ENCODE peak calls at places on chromosomes 11 and 22, in eight cellular contexts. One of them, this sample, is unnamed.

GRCh38 chr11:126464796-126465195 is 109.3 kb downstream of the ST3GAL4 start:
- DNase-seq in NCI-H146: no peak
- DNase-seq in midbrain: no peak
- DNase-seq in CD4-positive, CD25-positive, alpha-beta regulatory T cell: no peak
- DNase-seq in heart right ventricle: no peak
- DNase-seq in dorsolateral prefrontal cortex: no peak
- DNase-seq in NCI-H2081: no peak
- DNase-seq in Kasumi-1: peak
- DNase-seq in this sample: no peak

GRCh38 chr11:26105762-26106423 is 226.0 kb upstream of the ANO3 start:
- DNase-seq in NCI-H146: no peak
- DNase-seq in midbrain: no peak
- DNase-seq in CD4-positive, CD25-positive, alpha-beta regulatory T cell: no peak
- DNase-seq in heart right ventricle: no peak
- DNase-seq in dorsolateral prefrontal cortex: no peak
- DNase-seq in NCI-H2081: no peak
- DNase-seq in Kasumi-1: no peak
- DNase-seq in this sample: no peak

GRCh38 chr11:61667684-61668320 is 12.4 kb upstream of the DAGLA start:
- DNase-seq in NCI-H146: no peak
- DNase-seq in midbrain: no peak
- DNase-seq in CD4-positive, CD25-positive, alpha-beta regulatory T cell: no peak
- DNase-seq in heart right ventricle: no peak
- DNase-seq in dorsolateral prefrontal cortex: no peak
- DNase-seq in NCI-H2081: no peak
- DNase-seq in Kasumi-1: no peak
- DNase-seq in this sample: no peak

GRCh38 chr11:66561178-66561974 is 7.0 kb downstream of the CTSF start:
- DNase-seq in NCI-H146: no peak
- DNase-seq in midbrain: no peak
- DNase-seq in CD4-positive, CD25-positive, alpha-beta regulatory T cell: no peak
- DNase-seq in heart right ventricle: no peak
- DNase-seq in dorsolateral prefrontal cortex: no peak
- DNase-seq in NCI-H2081: no peak
- DNase-seq in Kasumi-1: no peak
- DNase-seq in this sample: no peak

GRCh38 chr11:77560605-77561004 is 29.1 kb upstream of the AQP11 start:
- DNase-seq in NCI-H146: no peak
- DNase-seq in midbrain: no peak
- DNase-seq in CD4-positive, CD25-positive, alpha-beta regulatory T cell: no peak
- DNase-seq in heart right ventricle: no peak
- DNase-seq in dorsolateral prefrontal cortex: no peak
- DNase-seq in NCI-H2081: no peak
- DNase-seq in Kasumi-1: no peak
- DNase-seq in this sample: no peak

GRCh38 chr11:32891657-32892354 is 805 bp upstream of the QSER1 start:
- DNase-seq in NCI-H146: peak
- DNase-seq in midbrain: no peak
- DNase-seq in CD4-positive, CD25-positive, alpha-beta regulatory T cell: no peak
- DNase-seq in heart right ventricle: peak
- DNase-seq in dorsolateral prefrontal cortex: no peak
- DNase-seq in NCI-H2081: peak
- DNase-seq in Kasumi-1: no peak
- DNase-seq in this sample: peak

GRCh38 chr11:126764221-126764620 is 236.3 kb downstream of the KIRREL3 start:
- DNase-seq in NCI-H146: peak
- DNase-seq in midbrain: no peak
- DNase-seq in CD4-positive, CD25-positive, alpha-beta regulatory T cell: no peak
- DNase-seq in heart right ventricle: no peak
- DNase-seq in dorsolateral prefrontal cortex: no peak
- DNase-seq in NCI-H2081: no peak
- DNase-seq in Kasumi-1: no peak
- DNase-seq in this sample: peak

GRCh38 chr11:122226810-122227379 is 110.9 kb upstream of the BLID start:
- DNase-seq in NCI-H146: no peak
- DNase-seq in midbrain: no peak
- DNase-seq in CD4-positive, CD25-positive, alpha-beta regulatory T cell: no peak
- DNase-seq in heart right ventricle: no peak
- DNase-seq in dorsolateral prefrontal cortex: no peak
- DNase-seq in NCI-H2081: no peak
- DNase-seq in Kasumi-1: no peak
- DNase-seq in this sample: no peak

GRCh38 chr22:50246242-50247175 is 1.7 kb upstream of the TUBGCP6 start:
- DNase-seq in NCI-H146: no peak
- DNase-seq in midbrain: no peak
- DNase-seq in CD4-positive, CD25-positive, alpha-beta regulatory T cell: no peak
- DNase-seq in heart right ventricle: no peak
- DNase-seq in dorsolateral prefrontal cortex: no peak
- DNase-seq in NCI-H2081: no peak
- DNase-seq in Kasumi-1: peak
- DNase-seq in this sample: no peak

GRCh38 chr11:69642913-69643632 is 2.1 kb downstream of the CCND1 start:
- DNase-seq in NCI-H146: peak
- DNase-seq in midbrain: peak
- DNase-seq in CD4-positive, CD25-positive, alpha-beta regulatory T cell: peak
- DNase-seq in heart right ventricle: peak
- DNase-seq in dorsolateral prefrontal cortex: peak
- DNase-seq in NCI-H2081: peak
- DNase-seq in Kasumi-1: peak
- DNase-seq in this sample: peak

GRCh38 chr22:46088541-46089311 is 61.6 kb upstream of the PPARA start:
- DNase-seq in NCI-H146: no peak
- DNase-seq in midbrain: no peak
- DNase-seq in CD4-positive, CD25-positive, alpha-beta regulatory T cell: no peak
- DNase-seq in heart right ventricle: peak
- DNase-seq in dorsolateral prefrontal cortex: no peak
- DNase-seq in NCI-H2081: no peak
- DNase-seq in Kasumi-1: no peak
- DNase-seq in this sample: no peak

GRCh38 chr11:134049303-134049702 is 19.6 kb upstream of the JAM3 start:
- DNase-seq in NCI-H146: peak
- DNase-seq in midbrain: no peak
- DNase-seq in CD4-positive, CD25-positive, alpha-beta regulatory T cell: no peak
- DNase-seq in heart right ventricle: no peak
- DNase-seq in dorsolateral prefrontal cortex: no peak
- DNase-seq in NCI-H2081: no peak
- DNase-seq in Kasumi-1: peak
- DNase-seq in this sample: no peak

GRCh38 chr11:17803751-17804334 is 69.3 kb downstream of the KCNC1 start:
- DNase-seq in NCI-H146: no peak
- DNase-seq in midbrain: no peak
- DNase-seq in CD4-positive, CD25-positive, alpha-beta regulatory T cell: no peak
- DNase-seq in heart right ventricle: no peak
- DNase-seq in dorsolateral prefrontal cortex: no peak
- DNase-seq in NCI-H2081: no peak
- DNase-seq in Kasumi-1: no peak
- DNase-seq in this sample: peak

GRCh38 chr11:68969386-68969785 is 11.4 kb downstream of the MRGPRD start:
- DNase-seq in NCI-H146: no peak
- DNase-seq in midbrain: no peak
- DNase-seq in CD4-positive, CD25-positive, alpha-beta regulatory T cell: no peak
- DNase-seq in heart right ventricle: no peak
- DNase-seq in dorsolateral prefrontal cortex: no peak
- DNase-seq in NCI-H2081: no peak
- DNase-seq in Kasumi-1: no peak
- DNase-seq in this sample: no peak

GRCh38 chr22:48515571-48516200 is 1312.0 kb downstream of the BRD1 start:
- DNase-seq in NCI-H146: no peak
- DNase-seq in midbrain: no peak
- DNase-seq in CD4-positive, CD25-positive, alpha-beta regulatory T cell: no peak
- DNase-seq in heart right ventricle: no peak
- DNase-seq in dorsolateral prefrontal cortex: no peak
- DNase-seq in NCI-H2081: no peak
- DNase-seq in Kasumi-1: no peak
- DNase-seq in this sample: no peak

GRCh38 chr11:83979593-83979992 is 693.4 kb upstream of the CCDC90B start:
- DNase-seq in NCI-H146: no peak
- DNase-seq in midbrain: no peak
- DNase-seq in CD4-positive, CD25-positive, alpha-beta regulatory T cell: no peak
- DNase-seq in heart right ventricle: no peak
- DNase-seq in dorsolateral prefrontal cortex: no peak
- DNase-seq in NCI-H2081: no peak
- DNase-seq in Kasumi-1: no peak
- DNase-seq in this sample: no peak

GRCh38 chr22:28442951-28443876 is 236.4 kb downstream of the TTC28 start:
- DNase-seq in NCI-H146: no peak
- DNase-seq in midbrain: peak
- DNase-seq in CD4-positive, CD25-positive, alpha-beta regulatory T cell: peak
- DNase-seq in heart right ventricle: peak
- DNase-seq in dorsolateral prefrontal cortex: peak
- DNase-seq in NCI-H2081: peak
- DNase-seq in Kasumi-1: peak
- DNase-seq in this sample: no peak

GRCh38 chr11:65606876-65607613 is 7.0 kb downstream of the MAP3K11 start:
- DNase-seq in NCI-H146: no peak
- DNase-seq in midbrain: peak
- DNase-seq in CD4-positive, CD25-positive, alpha-beta regulatory T cell: no peak
- DNase-seq in heart right ventricle: peak
- DNase-seq in dorsolateral prefrontal cortex: peak
- DNase-seq in NCI-H2081: peak
- DNase-seq in Kasumi-1: no peak
- DNase-seq in this sample: no peak

GRCh38 chr11:102476812-102477211 is 24.2 kb upstream of the TMEM123 start:
- DNase-seq in NCI-H146: peak
- DNase-seq in midbrain: no peak
- DNase-seq in CD4-positive, CD25-positive, alpha-beta regulatory T cell: peak
- DNase-seq in heart right ventricle: no peak
- DNase-seq in dorsolateral prefrontal cortex: no peak
- DNase-seq in NCI-H2081: peak
- DNase-seq in Kasumi-1: peak
- DNase-seq in this sample: peak

GRCh38 chr22:46129390-46130041 is 20.8 kb upstream of the PPARA start:
- DNase-seq in NCI-H146: no peak
- DNase-seq in midbrain: peak
- DNase-seq in CD4-positive, CD25-positive, alpha-beta regulatory T cell: no peak
- DNase-seq in heart right ventricle: peak
- DNase-seq in dorsolateral prefrontal cortex: no peak
- DNase-seq in NCI-H2081: no peak
- DNase-seq in Kasumi-1: peak
- DNase-seq in this sample: no peak

GRCh38 chr11:106178361-106178760 is 100.9 kb downstream of the AASDHPPT start:
- DNase-seq in NCI-H146: no peak
- DNase-seq in midbrain: no peak
- DNase-seq in CD4-positive, CD25-positive, alpha-beta regulatory T cell: no peak
- DNase-seq in heart right ventricle: no peak
- DNase-seq in dorsolateral prefrontal cortex: no peak
- DNase-seq in NCI-H2081: no peak
- DNase-seq in Kasumi-1: no peak
- DNase-seq in this sample: no peak

GRCh38 chr11:121035169-121035755 is 11.4 kb downstream of the TBCEL start:
- DNase-seq in NCI-H146: no peak
- DNase-seq in midbrain: no peak
- DNase-seq in CD4-positive, CD25-positive, alpha-beta regulatory T cell: no peak
- DNase-seq in heart right ventricle: no peak
- DNase-seq in dorsolateral prefrontal cortex: no peak
- DNase-seq in NCI-H2081: no peak
- DNase-seq in Kasumi-1: no peak
- DNase-seq in this sample: no peak

GRCh38 chr11:127506647-127507046 is 506.1 kb upstream of the KIRREL3 start:
- DNase-seq in NCI-H146: no peak
- DNase-seq in midbrain: no peak
- DNase-seq in CD4-positive, CD25-positive, alpha-beta regulatory T cell: no peak
- DNase-seq in heart right ventricle: no peak
- DNase-seq in dorsolateral prefrontal cortex: no peak
- DNase-seq in NCI-H2081: no peak
- DNase-seq in Kasumi-1: no peak
- DNase-seq in this sample: no peak

GRCh38 chr22:24289781-24290181 is 19.1 kb downstream of the SPECC1L start:
- DNase-seq in NCI-H146: no peak
- DNase-seq in midbrain: no peak
- DNase-seq in CD4-positive, CD25-positive, alpha-beta regulatory T cell: no peak
- DNase-seq in heart right ventricle: no peak
- DNase-seq in dorsolateral prefrontal cortex: no peak
- DNase-seq in NCI-H2081: no peak
- DNase-seq in Kasumi-1: no peak
- DNase-seq in this sample: no peak

GRCh38 chr22:36155702-36156101 is 4.9 kb downstream of the APOL3 start:
- DNase-seq in NCI-H146: no peak
- DNase-seq in midbrain: peak
- DNase-seq in CD4-positive, CD25-positive, alpha-beta regulatory T cell: no peak
- DNase-seq in heart right ventricle: peak
- DNase-seq in dorsolateral prefrontal cortex: peak
- DNase-seq in NCI-H2081: no peak
- DNase-seq in Kasumi-1: no peak
- DNase-seq in this sample: no peak

GRCh38 chr22:49392841-49393510 is 434.7 kb downstream of the BRD1 start:
- DNase-seq in NCI-H146: no peak
- DNase-seq in midbrain: no peak
- DNase-seq in CD4-positive, CD25-positive, alpha-beta regulatory T cell: no peak
- DNase-seq in heart right ventricle: no peak
- DNase-seq in dorsolateral prefrontal cortex: peak
- DNase-seq in NCI-H2081: no peak
- DNase-seq in Kasumi-1: no peak
- DNase-seq in this sample: no peak

GRCh38 chr11:79189604-79190003 is 251.2 kb downstream of the TENM4 start:
- DNase-seq in NCI-H146: no peak
- DNase-seq in midbrain: no peak
- DNase-seq in CD4-positive, CD25-positive, alpha-beta regulatory T cell: no peak
- DNase-seq in heart right ventricle: no peak
- DNase-seq in dorsolateral prefrontal cortex: no peak
- DNase-seq in NCI-H2081: no peak
- DNase-seq in Kasumi-1: no peak
- DNase-seq in this sample: peak

GRCh38 chr11:34185926-34186841 is 80.8 kb downstream of the NAT10 start:
- DNase-seq in NCI-H146: no peak
- DNase-seq in midbrain: no peak
- DNase-seq in CD4-positive, CD25-positive, alpha-beta regulatory T cell: no peak
- DNase-seq in heart right ventricle: no peak
- DNase-seq in dorsolateral prefrontal cortex: no peak
- DNase-seq in NCI-H2081: no peak
- DNase-seq in Kasumi-1: no peak
- DNase-seq in this sample: no peak